ENCODE peak calls at places on chromosomes 4 and X, in five cellular contexts. R is stimulated activated CD4-positive, alpha-beta T cell treated with anti-CD3 and anti-CD28 coated beads, Interleukin-4, amount 100 ng/mL, for 4 hours; Q is H9; K is activated T-helper 9 cell treated with anti-CD3 and anti-CD28 coated beads, Interleukin-2, amount 50 U/mL, for 16 hours; J is glutamatergic neuron. A is an unnamed sample.

GRCh38 chrX:69285401-69285871 is 120.2 kb upstream of the PJA1 start:
- DNase-seq in R (no peak), Q (no peak), K (no peak), J (no peak), A (peak)

GRCh38 chr4:132770776-132771175 is 378.3 kb upstream of the PCDH10 start:
- DNase-seq in R (no peak), Q (no peak), K (no peak), J (no peak), A (no peak)

GRCh38 chr4:110630621-110631402 is 7.9 kb upstream of the PITX2 start:
- DNase-seq in R (no peak), Q (peak), K (no peak), J (no peak), A (peak)

GRCh38 chr4:126375462-126376054 is 1060.8 kb downstream of the FAT4 start:
- DNase-seq in R (no peak), Q (no peak), K (no peak), J (no peak), A (no peak)

GRCh38 chr4:113288691-113289090 is 239.2 kb downstream of the ANK2 start:
- DNase-seq in R (no peak), Q (no peak), K (no peak), J (no peak), A (no peak)

GRCh38 chr4:6177587-6178197 is 22.7 kb downstream of the JAKMIP1 start:
- DNase-seq in R (no peak), Q (no peak), K (no peak), J (no peak), A (peak)

GRCh38 chr4:88794952-88795351 is 97.3 kb upstream of the NAP1L5 start:
- DNase-seq in R (no peak), Q (no peak), K (no peak), J (no peak), A (no peak)

GRCh38 chrX:73765776-73766465 is 202.9 kb downstream of the CHIC1 start:
- DNase-seq in R (no peak), Q (no peak), K (no peak), J (no peak), A (no peak)

GRCh38 chr4:118879409-118879808 is 9.2 kb upstream of the SYNPO2 start:
- DNase-seq in R (no peak), Q (no peak), K (no peak), J (no peak), A (no peak)

GRCh38 chr4:8224596-8225289 is 25.7 kb downstream of the SH3TC1 start:
- DNase-seq in R (no peak), Q (no peak), K (no peak), J (no peak), A (no peak)

GRCh38 chrX:58025979-58026378 is 115.7 kb upstream of the ZXDA start:
- DNase-seq in R (no peak), Q (no peak), K (no peak), J (no peak), A (peak)

GRCh38 chr4:105765690-105766407 is 57.3 kb downstream of the GSTCD start:
- DNase-seq in R (no peak), Q (peak), K (no peak), J (no peak), A (peak)

GRCh38 chr4:16226816-16227461 is 668 bp upstream of the TAPT1 start:
- DNase-seq in R (peak), Q (peak), K (peak), J (peak), A (peak)

GRCh38 chr4:48944659-48945290 is 38.2 kb upstream of the OCIAD2 start:
- DNase-seq in R (peak), Q (peak), K (no peak), J (no peak), A (peak)

GRCh38 chrX:130523460-130524394 is 121.9 kb downstream of the RBMX2 start:
- DNase-seq in R (no peak), Q (peak), K (no peak), J (no peak), A (peak)

GRCh38 chr4:153467154-153467896 is 1.2 kb downstream of the TMEM131L start:
- DNase-seq in R (peak), Q (peak), K (peak), J (peak), A (peak)

GRCh38 chrX:140712413-140713173 is 3.0 kb downstream of the LINC00632 start:
- DNase-seq in R (no peak), Q (peak), K (peak), J (peak), A (peak)

A was measured in endodermal cell.